ENCODE peak calls at places on chromosomes 5 and 9, in five cellular contexts. K is upper lobe of right lung, G is pancreas, C is fibroblast of pulmonary artery, Q is AG10803. B is an unnamed sample.

GRCh38 chr9:19404278-19405075 is 4.3 kb upstream of the ACER2 start:
- DNase-seq in K (no peak), G (peak; percentile 26), C (no peak), Q (no peak), B (peak; percentile 51)

GRCh38 chr5:2801602-2802525 is 50.4 kb upstream of the IRX2 start:
- DNase-seq in K (no peak), G (no peak), C (no peak), Q (no peak), B (no peak)

GRCh38 chr9:34891386-34891785 is 66.7 kb upstream of the PHF24 start:
- DNase-seq in K (no peak), G (no peak), C (no peak), Q (no peak), B (no peak)

GRCh38 chr5:172502410-172502809 is 48.1 kb upstream of the SH3PXD2B start:
- DNase-seq in K (peak; percentile 19), G (no peak), C (no peak), Q (no peak), B (no peak)

GRCh38 chr5:150441813-150442698 is 7.5 kb downstream of the RPS14 start:
- DNase-seq in K (no peak), G (no peak), C (no peak), Q (peak; percentile 42), B (no peak)

GRCh38 chr5:77751328-77752023 is 24.7 kb downstream of the TBCA start:
- DNase-seq in K (no peak), G (no peak), C (no peak), Q (no peak), B (no peak)

GRCh38 chr9:15755660-15756059 is 202.8 kb downstream of the CCDC171 start:
- DNase-seq in K (no peak), G (no peak), C (no peak), Q (no peak), B (no peak)

GRCh38 chr9:120876842-120877240 is at the start of gene PHF19:
- DNase-seq in K (peak; percentile 75), G (no peak), C (peak; percentile 44), Q (peak; percentile 20), B (no peak)

GRCh38 chr5:154311362-154311761 is 120.8 kb downstream of the GALNT10 start:
- DNase-seq in K (no peak), G (no peak), C (no peak), Q (peak; percentile 11), B (no peak)

GRCh38 chr5:91293131-91293530 is 90.0 kb downstream of the ARRDC3 start:
- DNase-seq in K (no peak), G (no peak), C (no peak), Q (peak; percentile 79), B (no peak)

GRCh38 chr5:97425511-97425910 is 242.5 kb upstream of the RIOK2 start:
- DNase-seq in K (no peak), G (no peak), C (peak; percentile 46), Q (no peak), B (no peak)

GRCh38 chr5:52864376-52864775 is 76.7 kb downstream of the ITGA1 start:
- DNase-seq in K (no peak), G (no peak), C (peak; percentile 75), Q (peak; percentile 87), B (no peak)

GRCh38 chr9:13279284-13280162 is at the start of gene MPDZ:
- DNase-seq in K (peak; percentile 86), G (peak; percentile 56), C (peak; percentile 78), Q (peak; percentile 63), B (no peak)

GRCh38 chr5:61416410-61416809 is 84.4 kb downstream of the ZSWIM6 start:
- DNase-seq in K (no peak), G (no peak), C (no peak), Q (no peak), B (no peak)

GRCh38 chr5:89584339-89584956 is 701.5 kb upstream of the MEF2C start:
- DNase-seq in K (no peak), G (no peak), C (peak; percentile 45), Q (peak; percentile 71), B (no peak)

GRCh38 chr5:160088805-160089204 is 30.4 kb downstream of the PWWP2A start:
- DNase-seq in K (no peak), G (no peak), C (no peak), Q (no peak), B (no peak)

GRCh38 chr5:112914584-112914983 is 7.4 kb downstream of the REEP5 start:
- DNase-seq in K (no peak), G (no peak), C (peak; percentile 13), Q (no peak), B (no peak)

GRCh38 chr9:114121445-114122151 is 22.5 kb upstream of the KIF12 start:
- DNase-seq in K (peak; percentile 18), G (no peak), C (no peak), Q (no peak), B (no peak)

GRCh38 chr5:156552855-156553358 is 225.9 kb downstream of the SGCD start:
- DNase-seq in K (no peak), G (no peak), C (no peak), Q (peak; percentile 31), B (no peak)

GRCh38 chr9:99012957-99013512 is 69.3 kb downstream of the COL15A1 start:
- DNase-seq in K (no peak), G (no peak), C (no peak), Q (no peak), B (no peak)

GRCh38 chr9:86557063-86557766 is 203.0 kb upstream of the TUT7 start:
- DNase-seq in K (no peak), G (no peak), C (peak; percentile 42), Q (peak; percentile 91), B (peak; percentile 77)

GRCh38 chr5:42268630-42269029 is 154.6 kb upstream of the GHR start:
- DNase-seq in K (no peak), G (no peak), C (peak; percentile 10), Q (peak; percentile 64), B (no peak)

GRCh38 chr5:1140188-1140817 is 28.4 kb upstream of the SLC12A7 start:
- DNase-seq in K (peak; percentile 89), G (peak; percentile 82), C (peak; percentile 48), Q (peak; percentile 25), B (no peak)

GRCh38 chr9:110687497-110687896 is 18.9 kb downstream of the MUSK start:
- DNase-seq in K (no peak), G (no peak), C (no peak), Q (no peak), B (no peak)

GRCh38 chr5:78879541-78879940 is 105.6 kb downstream of the ARSB start:
- DNase-seq in K (no peak), G (no peak), C (no peak), Q (peak; percentile 16), B (no peak)

GRCh38 chr5:218457-219289 is 553 bp downstream of the SDHA start:
- DNase-seq in K (peak; percentile 76), G (peak; percentile 46), C (peak; percentile 44), Q (peak; percentile 27), B (no peak)

GRCh38 chr5:94776167-94776566 is 157.7 kb downstream of the SLF1 start:
- DNase-seq in K (no peak), G (no peak), C (no peak), Q (peak; percentile 47), B (no peak)

GRCh38 chr9:111483419-111483861 is 743 bp downstream of the ECPAS start:
- DNase-seq in K (peak; percentile 84), G (no peak), C (no peak), Q (no peak), B (no peak)

GRCh38 chr9:17130285-17130684 is 4.6 kb upstream of the CNTLN start:
- DNase-seq in K (no peak), G (no peak), C (no peak), Q (no peak), B (no peak)

GRCh38 chr9:94824913-94825619 is 98.6 kb downstream of the AOPEP start:
- DNase-seq in K (no peak), G (no peak), C (no peak), Q (no peak), B (no peak)
- TF ChIP-seq CTCF in K (no peak), G (no peak), C (no peak), Q (no peak), B (no peak)

DNA sequence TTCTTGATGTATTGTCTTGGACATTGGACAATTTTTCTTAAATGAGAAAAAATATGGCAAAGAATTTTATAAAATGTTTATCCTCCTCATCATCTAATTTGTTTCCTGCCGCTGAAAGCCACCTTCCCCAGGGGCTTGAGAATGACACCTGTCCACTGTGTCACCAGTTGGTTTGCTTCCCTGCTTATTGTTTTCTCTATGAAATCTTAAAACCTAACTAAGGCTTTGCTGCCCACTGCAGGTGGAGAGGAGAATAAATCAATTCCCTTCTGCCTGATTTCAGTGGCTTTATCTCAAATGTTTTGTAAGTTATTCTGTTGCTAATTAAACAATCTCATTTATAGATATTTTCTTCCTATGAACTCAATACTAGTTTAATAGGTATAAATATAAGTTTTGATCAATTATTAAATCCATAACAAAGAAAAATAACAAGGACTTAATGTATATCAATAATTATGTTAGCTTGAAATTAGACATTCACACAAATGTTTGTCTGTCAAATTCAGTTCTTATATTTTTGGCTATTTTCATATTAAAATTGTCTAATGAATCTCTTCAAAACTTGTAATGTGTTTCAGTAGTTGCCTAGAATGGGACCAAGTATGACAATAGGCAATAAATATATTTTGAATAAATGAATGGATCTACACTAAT is 822.5 kb downstream of the PTPRD start:
- DNase-seq in K (no peak), G (no peak), C (peak; percentile 17), Q (no peak), B (no peak)
- TF ChIP-seq CTCF in K (peak; percentile 65), G (peak; percentile 9), C (peak; percentile 41), Q (peak; percentile 3), B (peak; percentile 89)

GRCh38 chr5:137269886-137270285 is 229.2 kb downstream of the SPOCK1 start:
- DNase-seq in K (no peak), G (no peak), C (no peak), Q (no peak), B (no peak)

GRCh38 chr5:137265457-137265856 is 233.7 kb downstream of the SPOCK1 start:
- DNase-seq in K (no peak), G (no peak), C (no peak), Q (peak; percentile 18), B (no peak)

GRCh38 chr5:137264573-137264972 is 234.6 kb downstream of the SPOCK1 start:
- DNase-seq in K (no peak), G (no peak), C (peak; percentile 64), Q (peak; percentile 96), B (no peak)

GRCh38 chr5:137269297-137269696 is 229.8 kb downstream of the SPOCK1 start:
- DNase-seq in K (no peak), G (no peak), C (no peak), Q (no peak), B (no peak)

GRCh38 chr5:137268646-137269045 is 230.5 kb downstream of the SPOCK1 start:
- DNase-seq in K (no peak), G (no peak), C (no peak), Q (peak; percentile 56), B (no peak)
- TF ChIP-seq CTCF in K (no peak), G (no peak), C (no peak), Q (no peak), B (no peak)

GRCh38 chr9:71765693-71766092 is 2.6 kb downstream of the CEMIP2 start:
- DNase-seq in K (no peak), G (no peak), C (peak; percentile 50), Q (no peak), B (no peak)

GRCh38 chr9:71767421-71768321 is 642 bp downstream of the CEMIP2 start:
- DNase-seq in K (peak; percentile 66), G (peak; percentile 17), C (peak; percentile 35), Q (no peak), B (no peak)

GRCh38 chr9:71769175-71770165 is 1.2 kb upstream of the CEMIP2 start:
- DNase-seq in K (peak; percentile 95), G (peak; percentile 94), C (peak; percentile 24), Q (peak; percentile 52), B (peak; percentile 72)

GRCh38 chr9:71766663-71767062 is 1.6 kb downstream of the CEMIP2 start:
- DNase-seq in K (no peak), G (no peak), C (no peak), Q (no peak), B (no peak)

GRCh38 chr9:71768388-71769174 is at the start of gene CEMIP2:
- DNase-seq in K (peak; percentile 96), G (peak; percentile 91), C (peak; percentile 92), Q (peak; percentile 90), B (peak; percentile 91)
- TF ChIP-seq CTCF in K (peak; percentile 47), G (no peak), C (no peak), Q (peak; percentile 16), B (peak; percentile 85)

B was measured in RWPE2.